ENCODE peak calls at places on chromosomes 16 and 17, in six cellular contexts. O, G, Q, W, E and T are unnamed samples.

GRCh38 chr17:73950515-73950914 is 253.0 kb upstream of the RPL38 start:
- DNase-seq in O (peak; percentile 21), W (no peak), G (no peak), Q (no peak), E (no peak), T (no peak)

GRCh38 chr17:27793168-27793905 is 7.0 kb downstream of the NOS2 start:
- DNase-seq in Q (no peak), G (peak; percentile 28), W (peak; percentile 37), E (no peak), O (no peak), T (peak; percentile 64)

GRCh38 chr16:2912330-2913199 is 834 bp downstream of the FLYWCH1 start:
- DNase-seq in W (peak; percentile 28), O (peak; percentile 6), E (no peak), Q (peak; percentile 73), G (peak; percentile 57), T (no peak)

GRCh38 chr16:52741386-52741785 is 194.4 kb upstream of the TOX3 start:
- DNase-seq in Q (no peak), O (no peak), G (no peak), E (no peak), W (no peak), T (no peak)

GRCh38 chr17:42748906-42749798 is 4.3 kb upstream of the EZH1 start:
- DNase-seq in E (no peak), Q (no peak), O (no peak), G (no peak), W (no peak), T (no peak)

GRCh38 chr16:53061701-53062159 is 6.9 kb downstream of the CHD9 start:
- DNase-seq in W (no peak), E (peak; percentile 96), O (peak; percentile 70), Q (no peak), G (no peak), T (no peak)

GRCh38 chr16:4115209-4115940 is 867 bp downstream of the ADCY9 start:
- DNase-seq in G (peak; percentile 38), O (no peak), W (peak; percentile 71), E (no peak), Q (peak; percentile 74), T (peak; percentile 68)

GRCh38 chr17:45131616-45132301 is 556 bp downstream of the PLCD3 start:
- DNase-seq in O (no peak), E (no peak), W (no peak), Q (no peak), G (peak; percentile 66), T (peak; percentile 63)

GRCh38 chr16:78251115-78251514 is 151.7 kb downstream of the WWOX start:
- DNase-seq in W (no peak), G (no peak), Q (no peak), O (no peak), E (no peak), T (no peak)

GRCh38 chr17:49866882-49867413 is 19.1 kb upstream of the TAC4 start:
- DNase-seq in E (no peak), O (no peak), Q (no peak), G (no peak), W (no peak), T (no peak)

GRCh38 chr17:58331815-58332719 is 3.5 kb upstream of the TSPOAP1 start:
- DNase-seq in G (peak; percentile 98), E (peak; percentile 92), W (no peak), O (no peak), Q (no peak), T (no peak)

GRCh38 chr17:30378191-30378796 is 433 bp upstream of the CPD start:
- DNase-seq in O (no peak), Q (peak; percentile 11), W (no peak), E (no peak), G (peak; percentile 26), T (no peak)

DNA sequence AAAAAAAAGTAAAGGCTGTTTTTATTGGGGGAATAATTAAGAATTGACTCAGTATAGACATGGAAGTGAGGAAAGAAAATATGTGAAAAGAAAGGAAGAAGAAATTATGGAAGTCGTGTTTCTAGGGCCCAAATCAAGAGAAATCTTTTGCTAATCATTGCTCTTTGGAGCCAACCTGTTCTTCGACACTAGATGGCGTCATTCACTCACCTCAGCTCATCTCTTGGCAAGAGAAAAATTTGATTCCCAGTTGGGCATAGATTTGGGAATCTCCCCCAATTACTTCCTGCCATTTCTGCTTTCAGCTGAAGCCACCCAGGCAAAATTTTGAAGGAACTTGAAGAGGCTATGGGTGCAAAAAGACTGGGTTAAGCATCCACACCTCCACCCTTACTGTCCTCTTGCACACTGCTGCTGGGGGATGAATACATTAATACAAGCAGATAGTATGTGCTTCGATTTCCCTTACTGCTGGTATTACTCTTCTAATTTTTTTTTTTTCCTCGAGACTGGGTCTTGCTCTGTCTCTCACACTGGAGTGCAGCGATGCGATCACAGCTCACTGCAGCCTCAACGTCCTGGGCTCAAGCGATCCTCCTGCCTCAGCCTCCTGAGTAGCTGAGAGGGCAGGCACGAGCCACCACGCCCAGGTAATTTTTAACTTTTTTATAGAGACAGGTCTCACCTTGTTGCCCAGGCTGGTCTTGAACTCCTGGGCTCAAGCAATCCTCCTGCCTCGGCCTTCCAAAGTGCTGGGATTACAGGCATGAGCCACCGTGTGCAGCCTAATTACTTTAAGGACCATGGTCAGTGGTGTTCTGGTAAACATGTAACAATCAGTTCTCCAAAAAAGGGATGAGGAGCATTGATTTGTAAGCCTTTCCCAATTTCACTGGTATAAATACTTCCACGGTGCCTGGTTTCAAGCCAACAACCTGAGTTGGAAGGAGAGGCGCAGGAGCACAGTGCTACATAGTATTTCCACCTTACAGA is 13.5 kb downstream of the PSMD7 start:
- DNase-seq in Q (peak; percentile 56), E (no peak), O (peak; percentile 62), W (peak; percentile 57), G (peak; percentile 59), T (peak; percentile 64)
- TF ChIP-seq BHLHE40 in Q (no peak), E (no peak), O (peak; percentile 24), W (no peak), G (no peak), T (no peak)

GRCh38 chr17:81210466-81210865 is 12.3 kb downstream of the CEP131 start:
- DNase-seq in Q (no peak), E (no peak), W (no peak), O (no peak), G (no peak), T (no peak)

GRCh38 chr17:81208651-81209050 is 14.1 kb downstream of the CEP131 start:
- DNase-seq in E (no peak), G (no peak), W (no peak), O (no peak), Q (no peak), T (no peak)

GRCh38 chr17:81210868-81211267 is 11.9 kb downstream of the CEP131 start:
- DNase-seq in W (no peak), E (no peak), O (no peak), Q (no peak), G (no peak), T (no peak)

GRCh38 chr17:81209141-81209540 is 13.6 kb downstream of the CEP131 start:
- DNase-seq in W (no peak), E (no peak), Q (no peak), O (no peak), G (no peak), T (no peak)

DNA sequence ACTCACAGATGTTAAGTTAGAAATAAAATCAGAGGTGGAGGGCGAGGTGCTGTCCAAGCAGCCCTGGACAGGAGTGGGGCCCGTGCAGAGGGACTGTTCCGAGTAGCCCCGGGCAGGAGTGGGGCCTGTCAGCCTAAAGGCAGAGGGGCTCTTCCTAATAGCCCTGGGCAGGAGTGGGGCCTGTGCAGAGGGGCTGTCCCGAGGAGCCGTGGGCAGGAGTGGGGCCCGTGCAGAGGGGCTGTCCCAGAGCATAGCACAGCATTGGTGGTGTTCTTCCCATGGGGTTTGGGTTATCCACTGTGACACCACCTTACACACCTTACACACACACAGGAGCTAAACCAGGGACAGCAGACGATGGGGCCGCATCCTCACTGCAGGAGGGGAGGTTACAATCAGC is 10.4 kb downstream of the CEP131 start:
- DNase-seq in O (no peak), E (no peak), Q (no peak), W (no peak), G (no peak), T (no peak)
- TF ChIP-seq BHLHE40 in O (no peak), E (no peak), Q (no peak), W (no peak), G (no peak), T (no peak)

GRCh38 chr16:65406933-65407332 is 285.1 kb upstream of the CDH11 start:
- DNase-seq in O (no peak), W (no peak), Q (no peak), G (no peak), E (no peak), T (no peak)

GRCh38 chr16:65410801-65411200 is 288.9 kb upstream of the CDH11 start:
- DNase-seq in W (no peak), O (no peak), E (no peak), Q (peak; percentile 81), G (no peak), T (no peak)

GRCh38 chr16:65406076-65406475 is 284.2 kb upstream of the CDH11 start:
- DNase-seq in Q (no peak), O (no peak), W (no peak), G (no peak), E (no peak), T (no peak)

GRCh38 chr16:65413861-65414260 is 292.0 kb upstream of the CDH11 start:
- DNase-seq in Q (peak; percentile 3), O (no peak), W (no peak), E (no peak), G (no peak), T (no peak)

DNA sequence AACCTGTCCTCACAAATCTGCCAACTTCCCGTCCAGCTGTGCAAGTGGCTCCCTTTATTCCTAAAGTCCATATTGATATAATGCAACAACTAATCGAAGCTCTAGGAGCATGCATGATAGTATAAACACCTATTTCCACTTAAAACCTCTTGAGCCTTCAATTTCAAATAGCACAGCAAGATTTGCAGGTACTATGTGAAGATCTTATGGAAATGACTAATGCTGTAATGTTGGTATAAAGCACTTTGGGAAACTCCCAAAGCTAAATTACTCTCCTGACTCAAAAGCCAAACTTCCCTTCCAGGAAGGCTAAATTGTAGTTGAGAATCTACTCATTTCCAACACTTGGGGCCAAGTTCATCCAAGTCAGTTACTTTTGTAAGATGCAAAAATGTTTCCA is 287.6 kb upstream of the CDH11 start:
- DNase-seq in G (no peak), E (no peak), Q (peak; percentile 59), O (no peak), W (no peak), T (no peak)
- TF ChIP-seq BHLHE40 in G (no peak), E (no peak), Q (no peak), O (no peak), W (no peak), T (no peak)

DNA sequence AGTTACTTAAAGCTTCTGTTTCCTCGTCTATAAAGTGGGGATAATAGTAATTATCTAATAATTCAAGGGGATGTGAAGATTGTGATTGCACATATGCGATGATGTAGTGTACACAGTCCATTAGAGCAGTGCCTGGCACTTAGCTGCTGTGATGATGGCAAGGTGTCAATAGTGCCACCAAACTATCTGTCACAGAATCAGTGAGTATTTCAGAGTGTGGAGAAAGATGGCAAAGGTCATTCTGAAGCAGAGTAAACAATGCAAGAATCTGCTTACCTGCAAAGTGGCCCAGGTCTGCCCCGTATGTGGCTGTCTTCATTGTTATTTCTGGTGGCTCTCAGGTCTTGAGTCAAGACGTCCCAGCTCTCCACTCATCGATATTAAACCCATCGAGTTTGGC is 15.1 kb downstream of the SYT17 start:
- DNase-seq in G (no peak), E (no peak), W (no peak), O (no peak), Q (no peak), T (no peak)
- TF ChIP-seq BHLHE40 in G (no peak), E (no peak), W (no peak), O (no peak), Q (no peak), T (no peak)